ENCODE peak calls at places on chromosomes 11 and 22, in six cellular contexts. D is thoracic aorta, N is iPS DF 6.9, W is prostate gland, V is COLO829, U is fibroblast of the aortic adventitia. M is an unnamed sample.

GRCh38 chr22:48871176-48871840 is 956.4 kb downstream of the BRD1 start:
- DNase-seq in D (no peak), N (no peak), W (no peak), V (no peak), U (no peak), M (no peak)

GRCh38 chr11:64745523-64746328 is 1.8 kb upstream of the RASGRP2 start:
- DNase-seq in D (peak), N (no peak), W (peak), V (peak), U (peak), M (no peak)

GRCh38 chr11:83087035-83087434 is 15.3 kb upstream of the RAB30 start:
- DNase-seq in D (no peak), N (no peak), W (no peak), V (peak), U (peak), M (no peak)

GRCh38 chr22:35883028-35883620 is 145.5 kb downstream of the RBFOX2 start:
- DNase-seq in D (no peak), N (no peak), W (no peak), V (peak), U (peak), M (no peak)

GRCh38 chr11:108958446-108959123 is 293.7 kb downstream of the DDX10 start:
- DNase-seq in D (no peak), N (no peak), W (no peak), V (peak), U (peak), M (no peak)

GRCh38 chr11:83583953-83584352 is 297.8 kb upstream of the CCDC90B start:
- DNase-seq in D (no peak), N (no peak), W (no peak), V (no peak), U (peak), M (no peak)

GRCh38 chr11:114280696-114281095 is 15.5 kb upstream of the NNMT start:
- DNase-seq in D (no peak), N (peak), W (peak), V (peak), U (peak), M (peak)

GRCh38 chr11:88475991-88476418 is 138.5 kb upstream of the CTSC start:
- DNase-seq in D (no peak), N (no peak), W (no peak), V (no peak), U (peak), M (peak)

M was measured in NCI-H446.